ENCODE peak calls at places on chromosomes 2 and 18, in four cellular contexts. One of them, this sample, is unnamed.

GRCh38 chr18:48455555-48456478 is 46.6 kb upstream of the ZBTB7C start:
- DNase-seq in IMR-90: peak
- DNase-seq in neuronal stem cell: no peak
- DNase-seq in mesenchymal stem cell: peak
- DNase-seq in this sample: no peak

GRCh38 chr2:196915512-196916189 is 10.9 kb downstream of the PGAP1 start:
- DNase-seq in IMR-90: no peak
- DNase-seq in neuronal stem cell: no peak
- DNase-seq in mesenchymal stem cell: no peak
- DNase-seq in this sample: no peak

GRCh38 chr2:99784282-99784681 is 294.5 kb upstream of the REV1 start:
- DNase-seq in IMR-90: no peak
- DNase-seq in mesenchymal stem cell: no peak
- DNase-seq in neuronal stem cell: no peak
- DNase-seq in this sample: no peak

GRCh38 chr2:73284296-73285161 is at the start of gene FBXO41:
- DNase-seq in IMR-90: peak
- DNase-seq in mesenchymal stem cell: no peak
- DNase-seq in neuronal stem cell: no peak
- DNase-seq in this sample: peak

GRCh38 chr2:234587341-234588053 is 90.6 kb upstream of the ARL4C start:
- DNase-seq in IMR-90: peak
- DNase-seq in neuronal stem cell: no peak
- DNase-seq in mesenchymal stem cell: peak
- DNase-seq in this sample: no peak

GRCh38 chr2:88190808-88191721 is 20.9 kb downstream of the THNSL2 start:
- DNase-seq in mesenchymal stem cell: peak
- DNase-seq in IMR-90: peak
- DNase-seq in neuronal stem cell: peak
- DNase-seq in this sample: peak

GRCh38 chr2:229810786-229811185 is 96.4 kb upstream of the DNER start:
- DNase-seq in IMR-90: peak
- DNase-seq in mesenchymal stem cell: peak
- DNase-seq in neuronal stem cell: no peak
- DNase-seq in this sample: no peak

GRCh38 chr2:150513647-150514046 is 26.2 kb upstream of the RND3 start:
- DNase-seq in neuronal stem cell: no peak
- DNase-seq in IMR-90: peak
- DNase-seq in mesenchymal stem cell: peak
- DNase-seq in this sample: no peak

GRCh38 chr2:20205915-20206524 is 18.9 kb downstream of the SDC1 start:
- DNase-seq in IMR-90: no peak
- DNase-seq in mesenchymal stem cell: no peak
- DNase-seq in neuronal stem cell: no peak
- DNase-seq in this sample: no peak

GRCh38 chr2:120367221-120367620 is 21.3 kb downstream of the INHBB start:
- DNase-seq in neuronal stem cell: no peak
- DNase-seq in mesenchymal stem cell: no peak
- DNase-seq in IMR-90: no peak
- DNase-seq in this sample: no peak
- H3K4me2 ChIP-seq in neuronal stem cell: no peak
- H3K4me2 ChIP-seq in mesenchymal stem cell: no peak
- H3K4me2 ChIP-seq in IMR-90: no peak
- H3K4me2 ChIP-seq in this sample: no peak

DNA sequence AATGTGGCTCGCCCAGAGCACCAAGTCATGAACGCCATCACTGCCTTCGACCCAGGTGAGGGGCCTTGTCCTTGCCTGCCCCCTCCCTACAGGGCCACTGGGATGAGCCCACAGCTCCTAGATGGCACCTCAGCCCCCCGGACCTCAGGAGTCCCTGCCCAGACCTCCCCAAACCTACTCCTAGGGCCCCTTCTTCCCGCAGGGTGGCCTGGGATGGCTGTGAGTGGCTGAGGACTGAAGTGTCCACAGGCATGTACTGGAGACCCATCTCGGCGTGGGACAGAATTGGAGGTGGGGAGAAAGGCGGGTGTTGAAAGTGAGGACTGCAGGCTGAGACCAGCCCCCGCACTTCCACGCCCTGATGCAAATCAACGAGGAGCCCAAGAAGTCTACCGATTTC is 2.8 kb upstream of the TUBB6 start:
- DNase-seq in mesenchymal stem cell: no peak
- DNase-seq in IMR-90: no peak
- DNase-seq in neuronal stem cell: no peak
- DNase-seq in this sample: no peak
- H2BK15ac ChIP-seq in mesenchymal stem cell: no peak
- H2BK15ac ChIP-seq in IMR-90: no peak
- H2BK15ac ChIP-seq in neuronal stem cell: no peak
- H2BK15ac ChIP-seq in this sample: no peak

GRCh38 chr18:3526421-3527354 is 76.7 kb downstream of the TGIF1 start:
- DNase-seq in IMR-90: peak
- DNase-seq in neuronal stem cell: peak
- DNase-seq in mesenchymal stem cell: peak
- DNase-seq in this sample: no peak
- H3K27ac ChIP-seq in IMR-90: no peak
- H3K27ac ChIP-seq in neuronal stem cell: peak
- H3K27ac ChIP-seq in mesenchymal stem cell: no peak
- H3K27ac ChIP-seq in this sample: peak

GRCh38 chr2:133504566-133505505 is 63.4 kb downstream of the NCKAP5 start:
- DNase-seq in mesenchymal stem cell: peak
- DNase-seq in neuronal stem cell: no peak
- DNase-seq in IMR-90: peak
- DNase-seq in this sample: no peak
- H3K4me2 ChIP-seq in mesenchymal stem cell: no peak
- H3K4me2 ChIP-seq in neuronal stem cell: no peak
- H3K4me2 ChIP-seq in IMR-90: no peak
- H3K4me2 ChIP-seq in this sample: no peak

GRCh38 chr2:67792796-67793195 is 270.0 kb downstream of the C1D start:
- DNase-seq in IMR-90: no peak
- DNase-seq in neuronal stem cell: no peak
- DNase-seq in mesenchymal stem cell: no peak
- DNase-seq in this sample: no peak
- H2BK15ac ChIP-seq in IMR-90: no peak
- H2BK15ac ChIP-seq in neuronal stem cell: no peak
- H2BK15ac ChIP-seq in mesenchymal stem cell: no peak
- H2BK15ac ChIP-seq in this sample: no peak

This sample was measured in H9.